ENCODE peak calls at places on chromosomes 11 and 22, in four cellular contexts. One of them, this sample, is unnamed. For H3K4me1, the result is how much of the 10 kb centered on the place peaks cover.

GRCh38 chr11:2156416-2157182 is 4.4 kb downstream of the INS start:
- DNase-seq in HCT116: no peak
- DNase-seq in PC-3: peak
- DNase-seq in tibial artery: peak
- DNase-seq in this sample: no peak

GRCh38 chr11:38481391-38481790 is 1883.4 kb upstream of the RAG2 start:
- DNase-seq in PC-3: no peak
- DNase-seq in HCT116: no peak
- DNase-seq in tibial artery: no peak
- DNase-seq in this sample: no peak

GRCh38 chr11:8282621-8283509 is 19.2 kb upstream of the LMO1 start:
- DNase-seq in tibial artery: peak
- DNase-seq in PC-3: no peak
- DNase-seq in HCT116: no peak
- DNase-seq in this sample: no peak

GRCh38 chr11:118623291-118623655 is 15.9 kb downstream of the PHLDB1 start:
- DNase-seq in PC-3: peak
- DNase-seq in tibial artery: no peak
- DNase-seq in HCT116: no peak
- DNase-seq in this sample: peak

GRCh38 chr11:111870113-111870512 is 1.3 kb downstream of the ALG9 start:
- DNase-seq in HCT116: no peak
- DNase-seq in tibial artery: no peak
- DNase-seq in PC-3: no peak
- DNase-seq in this sample: peak

GRCh38 chr11:65660038-65660437 is 2.7 kb downstream of the RELA start:
- DNase-seq in PC-3: no peak
- DNase-seq in tibial artery: no peak
- DNase-seq in HCT116: no peak
- DNase-seq in this sample: no peak

GRCh38 chr11:2997406-2997805 is 5.3 kb upstream of the NAP1L4 start:
- DNase-seq in PC-3: no peak
- DNase-seq in tibial artery: no peak
- DNase-seq in HCT116: no peak
- DNase-seq in this sample: no peak

GRCh38 chr11:777288-778255 is at the start of gene GATD1:
- DNase-seq in HCT116: peak
- DNase-seq in PC-3: peak
- DNase-seq in tibial artery: peak
- DNase-seq in this sample: no peak

GRCh38 chr11:73325036-73325981 is 17.2 kb downstream of the ARHGEF17 start:
- DNase-seq in PC-3: no peak
- DNase-seq in HCT116: no peak
- DNase-seq in tibial artery: peak
- DNase-seq in this sample: no peak

GRCh38 chr11:17164361-17165246 is 43.2 kb downstream of the PIK3C2A start:
- DNase-seq in tibial artery: no peak
- DNase-seq in HCT116: no peak
- DNase-seq in PC-3: no peak
- DNase-seq in this sample: no peak

GRCh38 chr11:33706546-33706945 is 5.9 kb upstream of the C11orf91 start:
- DNase-seq in PC-3: no peak
- DNase-seq in HCT116: no peak
- DNase-seq in tibial artery: no peak
- DNase-seq in this sample: no peak

GRCh38 chr11:115848614-115849013 is 344.4 kb upstream of the CADM1 start:
- DNase-seq in tibial artery: no peak
- DNase-seq in HCT116: no peak
- DNase-seq in PC-3: no peak
- DNase-seq in this sample: no peak

GRCh38 chr22:38097058-38097457 is 13.1 kb upstream of the SLC16A8 start:
- DNase-seq in HCT116: no peak
- DNase-seq in tibial artery: no peak
- DNase-seq in PC-3: no peak
- DNase-seq in this sample: no peak

GRCh38 chr11:110095554-110095953 is 2.4 kb downstream of the ZC3H12C start:
- DNase-seq in PC-3: peak
- DNase-seq in HCT116: peak
- DNase-seq in tibial artery: no peak
- DNase-seq in this sample: no peak

GRCh38 chr11:118521892-118522311 is 5.4 kb upstream of the TTC36 start:
- DNase-seq in HCT116: no peak
- DNase-seq in tibial artery: no peak
- DNase-seq in PC-3: no peak
- DNase-seq in this sample: no peak

GRCh38 chr22:47400701-47401591 is 638.5 kb downstream of the TBC1D22A start:
- DNase-seq in PC-3: no peak
- DNase-seq in tibial artery: peak
- DNase-seq in HCT116: no peak
- DNase-seq in this sample: no peak

DNA sequence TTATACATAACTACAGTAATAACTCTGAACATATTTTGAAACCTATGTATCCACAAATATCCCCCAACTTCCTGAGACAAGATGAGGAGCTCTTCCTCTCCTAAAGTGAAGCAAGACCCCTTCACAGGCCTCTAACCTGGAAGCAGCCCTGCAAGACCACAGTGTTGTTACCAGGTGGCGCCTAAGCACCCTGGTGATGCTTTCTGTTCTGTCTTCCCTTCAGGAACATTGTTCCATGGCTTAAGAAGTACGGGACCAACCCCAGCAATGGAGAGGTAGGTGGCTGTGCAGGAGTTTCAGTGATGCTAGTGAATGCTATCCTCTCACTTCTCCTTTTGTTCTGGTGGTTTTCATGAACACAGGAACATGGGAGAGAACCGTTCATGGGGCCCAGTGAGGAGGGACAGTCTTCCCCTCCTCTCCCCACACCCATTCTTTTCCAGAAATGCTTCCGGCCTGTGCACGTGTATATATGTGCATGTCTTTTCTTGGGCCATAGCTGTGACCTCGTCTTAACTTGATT is 6.4 kb downstream of the PPIL2 start:
- DNase-seq in PC-3: no peak
- DNase-seq in tibial artery: no peak
- DNase-seq in HCT116: no peak
- DNase-seq in this sample: no peak
- H3K4me1 ChIP-seq in PC-3: under half
- H3K4me1 ChIP-seq in tibial artery: under half
- H3K4me1 ChIP-seq in HCT116: under half
- H3K4me1 ChIP-seq in this sample: under half

GRCh38 chr11:119724956-119725355 is 4.0 kb downstream of the NECTIN1 start:
- DNase-seq in HCT116: no peak
- DNase-seq in tibial artery: no peak
- DNase-seq in PC-3: no peak
- DNase-seq in this sample: no peak

GRCh38 chr11:119722281-119722794 is 6.7 kb downstream of the NECTIN1 start:
- DNase-seq in tibial artery: no peak
- DNase-seq in PC-3: no peak
- DNase-seq in HCT116: no peak
- DNase-seq in this sample: no peak

GRCh38 chr11:119723952-119724325 is 5.1 kb downstream of the NECTIN1 start:
- DNase-seq in PC-3: no peak
- DNase-seq in tibial artery: no peak
- DNase-seq in HCT116: no peak
- DNase-seq in this sample: no peak

GRCh38 chr11:119721129-119722120 is 7.6 kb downstream of the NECTIN1 start:
- DNase-seq in PC-3: peak
- DNase-seq in HCT116: no peak
- DNase-seq in tibial artery: no peak
- DNase-seq in this sample: no peak

GRCh38 chr11:119723243-119723951 is 5.6 kb downstream of the NECTIN1 start:
- DNase-seq in HCT116: no peak
- DNase-seq in tibial artery: no peak
- DNase-seq in PC-3: no peak
- DNase-seq in this sample: no peak
- TF ChIP-seq CTCF in HCT116: no peak
- TF ChIP-seq CTCF in tibial artery: no peak
- TF ChIP-seq CTCF in PC-3: no peak
- TF ChIP-seq CTCF in this sample: no peak

DNA sequence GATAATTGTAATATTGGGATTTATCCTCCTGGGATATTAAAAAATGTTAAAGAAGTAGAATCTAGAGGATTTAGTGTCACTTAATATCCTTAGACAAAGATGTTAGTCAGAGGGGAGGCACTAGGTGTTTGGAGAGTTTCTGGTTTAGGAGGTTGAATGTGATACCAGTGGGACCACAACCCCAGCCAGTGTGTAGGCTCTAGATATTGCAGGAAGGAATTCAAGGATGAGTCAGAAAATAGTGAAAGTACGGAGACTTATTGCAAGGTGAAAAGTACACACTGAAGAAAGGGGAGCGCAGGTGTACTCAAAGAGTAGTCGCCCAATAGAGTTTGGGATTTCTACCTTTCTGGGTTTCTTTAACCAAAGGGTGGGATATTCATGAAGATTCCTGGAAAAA is 5.7 kb upstream of the TMEM41B start:
- DNase-seq in PC-3: peak
- DNase-seq in HCT116: no peak
- DNase-seq in tibial artery: no peak
- DNase-seq in this sample: no peak
- H3K27ac ChIP-seq in PC-3: peak
- H3K27ac ChIP-seq in HCT116: no peak
- H3K27ac ChIP-seq in tibial artery: no peak
- H3K27ac ChIP-seq in this sample: no peak

DNA sequence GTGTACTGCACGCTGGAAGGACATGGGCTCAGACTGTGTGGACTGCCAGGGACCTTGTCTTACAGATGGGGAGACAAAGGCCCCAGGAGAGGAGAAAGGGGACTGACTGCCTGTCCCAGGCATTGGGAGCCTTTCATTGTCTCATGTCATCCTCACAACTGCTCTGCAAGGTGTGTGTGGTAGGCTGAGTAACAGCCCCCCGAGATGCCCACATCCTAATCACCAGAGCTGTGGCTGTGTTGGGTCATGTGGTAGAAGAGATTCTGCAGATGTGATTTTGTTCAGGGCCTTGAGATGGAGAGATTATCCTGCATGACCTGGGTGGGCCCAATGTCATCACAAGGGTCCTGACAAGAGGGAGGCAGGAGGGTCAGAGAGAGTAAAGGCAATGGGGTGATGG is 39.1 kb downstream of the ARRB1 start:
- DNase-seq in tibial artery: no peak
- DNase-seq in PC-3: no peak
- DNase-seq in HCT116: no peak
- DNase-seq in this sample: no peak
- H3K4me1 ChIP-seq in tibial artery: under half
- H3K4me1 ChIP-seq in PC-3: under half
- H3K4me1 ChIP-seq in HCT116: under half
- H3K4me1 ChIP-seq in this sample: under half

GRCh38 chr11:114017723-114018122 is 41.8 kb upstream of the ZBTB16 start:
- DNase-seq in PC-3: peak
- DNase-seq in tibial artery: no peak
- DNase-seq in HCT116: no peak
- DNase-seq in this sample: no peak
- TF ChIP-seq CTCF in PC-3: no peak
- TF ChIP-seq CTCF in tibial artery: no peak
- TF ChIP-seq CTCF in HCT116: no peak
- TF ChIP-seq CTCF in this sample: no peak

This sample was measured in foreskin keratinocyte.